ENCODE peak calls at places on chromosome X, in seven cellular contexts. One of them, this sample, is unnamed.

GRCh38 chrX:48068096-48068887 is 3.1 kb downstream of the ZNF630 start:
- DNase-seq in stomach: no peak
- DNase-seq in colonic mucosa: no peak
- DNase-seq in pancreas: no peak
- DNase-seq in tibial nerve: no peak
- DNase-seq in GM20000: no peak
- DNase-seq in cardiac muscle cell: no peak
- DNase-seq in this sample: no peak

GRCh38 chrX:134685662-134686061 is 27.4 kb upstream of the PLAC1 start:
- DNase-seq in stomach: no peak
- DNase-seq in colonic mucosa: no peak
- DNase-seq in pancreas: no peak
- DNase-seq in tibial nerve: no peak
- DNase-seq in GM20000: no peak
- DNase-seq in cardiac muscle cell: no peak
- DNase-seq in this sample: no peak

GRCh38 chrX:36160056-36160455 is 240.5 kb downstream of the CFAP47 start:
- DNase-seq in stomach: no peak
- DNase-seq in colonic mucosa: no peak
- DNase-seq in pancreas: no peak
- DNase-seq in tibial nerve: no peak
- DNase-seq in GM20000: no peak
- DNase-seq in cardiac muscle cell: no peak
- DNase-seq in this sample: no peak

GRCh38 chrX:94722578-94722977 is 1048.6 kb downstream of the FAM133A start:
- DNase-seq in stomach: no peak
- DNase-seq in colonic mucosa: no peak
- DNase-seq in pancreas: no peak
- DNase-seq in tibial nerve: no peak
- DNase-seq in GM20000: no peak
- DNase-seq in cardiac muscle cell: no peak
- DNase-seq in this sample: no peak

GRCh38 chrX:22746081-22746480 is 253.7 kb upstream of the DDX53 start:
- DNase-seq in stomach: no peak
- DNase-seq in colonic mucosa: no peak
- DNase-seq in pancreas: no peak
- DNase-seq in tibial nerve: no peak
- DNase-seq in GM20000: no peak
- DNase-seq in cardiac muscle cell: no peak
- DNase-seq in this sample: no peak

GRCh38 chrX:19063030-19063429 is 59.2 kb downstream of the ADGRG2 start:
- DNase-seq in stomach: no peak
- DNase-seq in colonic mucosa: no peak
- DNase-seq in pancreas: no peak
- DNase-seq in tibial nerve: no peak
- DNase-seq in GM20000: no peak
- DNase-seq in cardiac muscle cell: no peak
- DNase-seq in this sample: no peak

GRCh38 chrX:46039526-46039925 is 505.7 kb downstream of the ZNF674 start:
- DNase-seq in stomach: no peak
- DNase-seq in colonic mucosa: no peak
- DNase-seq in pancreas: no peak
- DNase-seq in tibial nerve: no peak
- DNase-seq in GM20000: no peak
- DNase-seq in cardiac muscle cell: no peak
- DNase-seq in this sample: no peak

GRCh38 chrX:128728943-128729342 is 676.7 kb upstream of the ACTRT1 start:
- DNase-seq in stomach: no peak
- DNase-seq in colonic mucosa: no peak
- DNase-seq in pancreas: no peak
- DNase-seq in tibial nerve: no peak
- DNase-seq in GM20000: no peak
- DNase-seq in cardiac muscle cell: no peak
- DNase-seq in this sample: no peak

GRCh38 chrX:1593286-1594271 is 2.2 kb downstream of the AKAP17A start:
- DNase-seq in stomach: peak; percentile 24
- DNase-seq in colonic mucosa: no peak
- DNase-seq in pancreas: no peak
- DNase-seq in tibial nerve: no peak
- DNase-seq in GM20000: no peak
- DNase-seq in cardiac muscle cell: no peak
- DNase-seq in this sample: peak; percentile 31

GRCh38 chrX:11066812-11067211 is 44.3 kb upstream of the HCCS start:
- DNase-seq in stomach: no peak
- DNase-seq in colonic mucosa: no peak
- DNase-seq in pancreas: no peak
- DNase-seq in tibial nerve: no peak
- DNase-seq in GM20000: no peak
- DNase-seq in cardiac muscle cell: no peak
- DNase-seq in this sample: no peak

GRCh38 chrX:132957211-132958085 is 981 bp downstream of the HS6ST2 start:
- DNase-seq in stomach: no peak
- DNase-seq in colonic mucosa: peak; percentile 23
- DNase-seq in pancreas: peak; percentile 3
- DNase-seq in tibial nerve: no peak
- DNase-seq in GM20000: no peak
- DNase-seq in cardiac muscle cell: peak; percentile 67
- DNase-seq in this sample: peak; percentile 50

GRCh38 chrX:45172890-45173289 is 27.8 kb downstream of the DIPK2B start:
- DNase-seq in stomach: no peak
- DNase-seq in colonic mucosa: no peak
- DNase-seq in pancreas: no peak
- DNase-seq in tibial nerve: no peak
- DNase-seq in GM20000: no peak
- DNase-seq in cardiac muscle cell: no peak
- DNase-seq in this sample: no peak

GRCh38 chrX:43750248-43750676 is 94.2 kb downstream of the MAOA start:
- DNase-seq in stomach: peak; percentile 49
- DNase-seq in colonic mucosa: peak; percentile 58
- DNase-seq in pancreas: peak; percentile 16
- DNase-seq in tibial nerve: peak; percentile 35
- DNase-seq in GM20000: peak; percentile 27
- DNase-seq in cardiac muscle cell: peak; percentile 76
- DNase-seq in this sample: no peak

GRCh38 chrX:20063716-20064351 is 52.9 kb downstream of the MAP7D2 start:
- DNase-seq in stomach: no peak
- DNase-seq in colonic mucosa: no peak
- DNase-seq in pancreas: no peak
- DNase-seq in tibial nerve: no peak
- DNase-seq in GM20000: no peak
- DNase-seq in cardiac muscle cell: no peak
- DNase-seq in this sample: no peak

GRCh38 chrX:17023670-17024069 is 77.2 kb downstream of the REPS2 start:
- DNase-seq in stomach: no peak
- DNase-seq in colonic mucosa: no peak
- DNase-seq in pancreas: no peak
- DNase-seq in tibial nerve: no peak
- DNase-seq in GM20000: no peak
- DNase-seq in cardiac muscle cell: no peak
- DNase-seq in this sample: no peak

GRCh38 chrX:111634823-111635410 is 46.1 kb upstream of the ALG13 start:
- DNase-seq in stomach: no peak
- DNase-seq in colonic mucosa: no peak
- DNase-seq in pancreas: no peak
- DNase-seq in tibial nerve: no peak
- DNase-seq in GM20000: no peak
- DNase-seq in cardiac muscle cell: no peak
- DNase-seq in this sample: no peak

GRCh38 chrX:80984118-80984517 is 174.4 kb upstream of the BRWD3 start:
- DNase-seq in stomach: no peak
- DNase-seq in colonic mucosa: no peak
- DNase-seq in pancreas: no peak
- DNase-seq in tibial nerve: no peak
- DNase-seq in GM20000: no peak
- DNase-seq in cardiac muscle cell: no peak
- DNase-seq in this sample: no peak

GRCh38 chrX:154693394-154693793 is 40.0 kb upstream of the CTAG2 start:
- DNase-seq in stomach: no peak
- DNase-seq in colonic mucosa: no peak
- DNase-seq in pancreas: no peak
- DNase-seq in tibial nerve: no peak
- DNase-seq in GM20000: no peak
- DNase-seq in cardiac muscle cell: no peak
- DNase-seq in this sample: no peak

GRCh38 chrX:81280148-81280547 is 78.2 kb downstream of the SH3BGRL start:
- DNase-seq in stomach: no peak
- DNase-seq in colonic mucosa: no peak
- DNase-seq in pancreas: no peak
- DNase-seq in tibial nerve: no peak
- DNase-seq in GM20000: no peak
- DNase-seq in cardiac muscle cell: no peak
- DNase-seq in this sample: no peak

GRCh38 chrX:40479777-40480318 is 100.9 kb upstream of the ATP6AP2 start:
- DNase-seq in stomach: no peak
- DNase-seq in colonic mucosa: no peak
- DNase-seq in pancreas: no peak
- DNase-seq in tibial nerve: no peak
- DNase-seq in GM20000: no peak
- DNase-seq in cardiac muscle cell: no peak
- DNase-seq in this sample: no peak

GRCh38 chrX:78650906-78651437 is 8.2 kb downstream of the RTL3 start:
- DNase-seq in stomach: no peak
- DNase-seq in colonic mucosa: no peak
- DNase-seq in pancreas: no peak
- DNase-seq in tibial nerve: no peak
- DNase-seq in GM20000: no peak
- DNase-seq in cardiac muscle cell: no peak
- DNase-seq in this sample: no peak

GRCh38 chrX:150258463-150259430 is 104.4 kb upstream of the MAMLD1 start:
- DNase-seq in stomach: no peak
- DNase-seq in colonic mucosa: no peak
- DNase-seq in pancreas: no peak
- DNase-seq in tibial nerve: no peak
- DNase-seq in GM20000: no peak
- DNase-seq in cardiac muscle cell: no peak
- DNase-seq in this sample: no peak

GRCh38 chrX:20231598-20231997 is 35.1 kb downstream of the RPS6KA3 start:
- DNase-seq in stomach: no peak
- DNase-seq in colonic mucosa: no peak
- DNase-seq in pancreas: no peak
- DNase-seq in tibial nerve: no peak
- DNase-seq in GM20000: no peak
- DNase-seq in cardiac muscle cell: no peak
- DNase-seq in this sample: no peak

DNA sequence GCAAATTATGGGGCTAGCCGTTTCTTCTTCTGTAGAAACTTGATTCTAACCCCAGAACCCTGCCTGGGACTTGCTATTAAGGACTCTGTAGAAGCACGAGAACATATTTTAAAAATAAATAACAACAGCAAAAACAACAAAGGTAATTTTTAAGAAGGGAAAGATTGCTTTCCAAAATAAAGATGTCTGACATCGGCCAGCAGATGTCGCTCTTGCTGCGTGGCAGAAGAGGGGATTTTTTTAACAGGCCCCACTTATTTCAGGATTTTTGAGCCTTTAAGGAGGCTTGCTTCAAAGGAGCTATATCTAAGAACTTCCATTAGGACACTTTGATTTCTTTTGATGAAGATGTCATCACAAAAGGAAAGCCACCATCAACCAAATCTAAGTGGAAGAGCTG is 62.8 kb upstream of the EGFL6 start:
- DNase-seq in stomach: peak; percentile 48
- DNase-seq in colonic mucosa: peak; percentile 39
- DNase-seq in pancreas: no peak
- DNase-seq in tibial nerve: no peak
- DNase-seq in GM20000: peak; percentile 35
- DNase-seq in cardiac muscle cell: peak; percentile 63
- DNase-seq in this sample: no peak
- TF ChIP-seq CTCF in stomach: peak; percentile 30
- TF ChIP-seq CTCF in colonic mucosa: peak; percentile 80
- TF ChIP-seq CTCF in pancreas: peak; percentile 65
- TF ChIP-seq CTCF in tibial nerve: peak; percentile 72
- TF ChIP-seq CTCF in GM20000: no peak
- TF ChIP-seq CTCF in cardiac muscle cell: peak; percentile 47
- TF ChIP-seq CTCF in this sample: peak; percentile 77

GRCh38 chrX:9329056-9329455 is 135.8 kb upstream of the TBL1X start:
- DNase-seq in stomach: peak; percentile 70
- DNase-seq in colonic mucosa: no peak
- DNase-seq in pancreas: no peak
- DNase-seq in tibial nerve: no peak
- DNase-seq in GM20000: no peak
- DNase-seq in cardiac muscle cell: no peak
- DNase-seq in this sample: no peak

GRCh38 chrX:9338986-9339385 is 125.9 kb upstream of the TBL1X start:
- DNase-seq in stomach: no peak
- DNase-seq in colonic mucosa: no peak
- DNase-seq in pancreas: no peak
- DNase-seq in tibial nerve: no peak
- DNase-seq in GM20000: no peak
- DNase-seq in cardiac muscle cell: no peak
- DNase-seq in this sample: no peak

GRCh38 chrX:9336501-9336900 is 128.4 kb upstream of the TBL1X start:
- DNase-seq in stomach: no peak
- DNase-seq in colonic mucosa: no peak
- DNase-seq in pancreas: no peak
- DNase-seq in tibial nerve: no peak
- DNase-seq in GM20000: no peak
- DNase-seq in cardiac muscle cell: no peak
- DNase-seq in this sample: no peak

GRCh38 chrX:9337056-9337455 is 127.8 kb upstream of the TBL1X start:
- DNase-seq in stomach: no peak
- DNase-seq in colonic mucosa: no peak
- DNase-seq in pancreas: no peak
- DNase-seq in tibial nerve: peak; percentile 49
- DNase-seq in GM20000: no peak
- DNase-seq in cardiac muscle cell: no peak
- DNase-seq in this sample: no peak

GRCh38 chrX:9333873-9334272 is 131.0 kb upstream of the TBL1X start:
- DNase-seq in stomach: no peak
- DNase-seq in colonic mucosa: no peak
- DNase-seq in pancreas: no peak
- DNase-seq in tibial nerve: no peak
- DNase-seq in GM20000: no peak
- DNase-seq in cardiac muscle cell: no peak
- DNase-seq in this sample: no peak
- TF ChIP-seq CTCF in stomach: no peak
- TF ChIP-seq CTCF in colonic mucosa: no peak
- TF ChIP-seq CTCF in pancreas: no peak
- TF ChIP-seq CTCF in tibial nerve: no peak
- TF ChIP-seq CTCF in GM20000: no peak
- TF ChIP-seq CTCF in cardiac muscle cell: no peak
- TF ChIP-seq CTCF in this sample: no peak

GRCh38 chrX:115344885-115345653 is 55.6 kb downstream of the LUZP4 start:
- DNase-seq in stomach: peak; percentile 65
- DNase-seq in colonic mucosa: peak; percentile 73
- DNase-seq in pancreas: peak; percentile 65
- DNase-seq in tibial nerve: peak; percentile 77
- DNase-seq in GM20000: no peak
- DNase-seq in cardiac muscle cell: peak; percentile 94
- DNase-seq in this sample: peak; percentile 92
- TF ChIP-seq CTCF in stomach: no peak
- TF ChIP-seq CTCF in colonic mucosa: no peak
- TF ChIP-seq CTCF in pancreas: no peak
- TF ChIP-seq CTCF in tibial nerve: no peak
- TF ChIP-seq CTCF in GM20000: no peak
- TF ChIP-seq CTCF in cardiac muscle cell: peak; percentile 4
- TF ChIP-seq CTCF in this sample: no peak

DNA sequence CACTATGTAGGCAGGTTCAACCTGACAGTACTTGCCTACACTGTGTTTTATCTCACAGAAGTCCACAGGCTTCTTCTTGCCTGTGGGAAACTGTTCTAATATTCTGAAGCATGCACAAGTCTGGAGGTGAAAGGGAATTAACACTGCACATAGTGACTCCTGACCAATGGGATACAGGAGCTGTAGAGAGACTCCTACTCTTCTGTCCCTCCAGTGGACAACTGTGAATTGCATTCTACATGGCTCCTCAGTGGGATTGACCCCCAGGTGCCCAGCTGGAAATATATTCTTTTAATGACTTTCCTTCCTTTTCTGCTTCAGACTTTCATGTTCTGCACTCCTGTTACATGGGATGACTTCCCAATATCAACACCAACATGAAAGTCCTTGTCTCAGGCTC is 8.2 kb upstream of the YIPF6 start:
- DNase-seq in stomach: no peak
- DNase-seq in colonic mucosa: no peak
- DNase-seq in pancreas: no peak
- DNase-seq in tibial nerve: no peak
- DNase-seq in GM20000: no peak
- DNase-seq in cardiac muscle cell: peak; percentile 8
- DNase-seq in this sample: no peak
- TF ChIP-seq CTCF in stomach: no peak
- TF ChIP-seq CTCF in colonic mucosa: no peak
- TF ChIP-seq CTCF in pancreas: no peak
- TF ChIP-seq CTCF in tibial nerve: peak; percentile 25
- TF ChIP-seq CTCF in GM20000: no peak
- TF ChIP-seq CTCF in cardiac muscle cell: peak; percentile 45
- TF ChIP-seq CTCF in this sample: no peak